ENCODE peak calls at places on chromosomes 6 and 20, in four cellular contexts. One of them, this sample, is unnamed.

GRCh38 chr6:132513821-132514545 is 1.1 kb upstream of the STX7 start:
- DNase-seq in WTC11: no peak
- DNase-seq in K562: no peak
- DNase-seq in SK-N-SH: no peak
- DNase-seq in this sample: no peak

GRCh38 chr6:40349092-40349491 is 238.1 kb downstream of the LRFN2 start:
- DNase-seq in K562: no peak
- DNase-seq in SK-N-SH: no peak
- DNase-seq in WTC11: no peak
- DNase-seq in this sample: no peak

GRCh38 chr6:121838842-121839241 is 403.4 kb downstream of the GJA1 start:
- DNase-seq in SK-N-SH: no peak
- DNase-seq in WTC11: no peak
- DNase-seq in K562: no peak
- DNase-seq in this sample: no peak

GRCh38 chr20:57991211-57991841 is 237.1 kb downstream of the ANKRD60 start:
- DNase-seq in K562: no peak
- DNase-seq in SK-N-SH: peak
- DNase-seq in WTC11: no peak
- DNase-seq in this sample: peak

GRCh38 chr6:34791842-34792604 is at the start of gene BLTP3A:
- DNase-seq in K562: peak
- DNase-seq in SK-N-SH: peak
- DNase-seq in WTC11: peak
- DNase-seq in this sample: peak

GRCh38 chr6:78483141-78483540 is 384.2 kb upstream of the IRAK1BP1 start:
- DNase-seq in WTC11: no peak
- DNase-seq in SK-N-SH: no peak
- DNase-seq in K562: no peak
- DNase-seq in this sample: no peak

GRCh38 chr20:9068896-9069663 is at the start of gene PLCB4:
- DNase-seq in WTC11: peak
- DNase-seq in SK-N-SH: peak
- DNase-seq in K562: peak
- DNase-seq in this sample: peak

GRCh38 chr6:90694802-90695201 is 107.9 kb upstream of the MAP3K7 start:
- DNase-seq in SK-N-SH: no peak
- DNase-seq in WTC11: no peak
- DNase-seq in K562: no peak
- DNase-seq in this sample: no peak

GRCh38 chr6:143647191-143647590 is 30.6 kb upstream of the PHACTR2 start:
- DNase-seq in WTC11: no peak
- DNase-seq in K562: no peak
- DNase-seq in SK-N-SH: no peak
- DNase-seq in this sample: no peak

GRCh38 chr20:32455171-32455900 is 97.2 kb downstream of the ASXL1 start:
- DNase-seq in SK-N-SH: no peak
- DNase-seq in WTC11: no peak
- DNase-seq in K562: no peak
- DNase-seq in this sample: no peak

GRCh38 chr6:149045404-149045803 is 272.1 kb upstream of the TAB2 start:
- DNase-seq in WTC11: no peak
- DNase-seq in K562: no peak
- DNase-seq in SK-N-SH: no peak
- DNase-seq in this sample: no peak

GRCh38 chr6:144935181-144935580 is 650.0 kb downstream of the UTRN start:
- DNase-seq in K562: no peak
- DNase-seq in WTC11: no peak
- DNase-seq in SK-N-SH: no peak
- DNase-seq in this sample: no peak

GRCh38 chr6:135901776-135902524 is 50.4 kb downstream of the PDE7B start:
- DNase-seq in SK-N-SH: no peak
- DNase-seq in WTC11: no peak
- DNase-seq in K562: no peak
- DNase-seq in this sample: no peak

GRCh38 chr6:26311012-26311384 is 54.0 kb upstream of the BTN3A2 start:
- DNase-seq in K562: peak
- DNase-seq in WTC11: peak
- DNase-seq in SK-N-SH: no peak
- DNase-seq in this sample: no peak

GRCh38 chr6:64930664-64931063 is 776.4 kb downstream of the EYS start:
- DNase-seq in SK-N-SH: peak
- DNase-seq in WTC11: no peak
- DNase-seq in K562: no peak
- DNase-seq in this sample: no peak
- TF ChIP-seq TEAD4 in SK-N-SH: no peak
- TF ChIP-seq TEAD4 in WTC11: no peak
- TF ChIP-seq TEAD4 in K562: no peak
- TF ChIP-seq TEAD4 in this sample: no peak

DNA sequence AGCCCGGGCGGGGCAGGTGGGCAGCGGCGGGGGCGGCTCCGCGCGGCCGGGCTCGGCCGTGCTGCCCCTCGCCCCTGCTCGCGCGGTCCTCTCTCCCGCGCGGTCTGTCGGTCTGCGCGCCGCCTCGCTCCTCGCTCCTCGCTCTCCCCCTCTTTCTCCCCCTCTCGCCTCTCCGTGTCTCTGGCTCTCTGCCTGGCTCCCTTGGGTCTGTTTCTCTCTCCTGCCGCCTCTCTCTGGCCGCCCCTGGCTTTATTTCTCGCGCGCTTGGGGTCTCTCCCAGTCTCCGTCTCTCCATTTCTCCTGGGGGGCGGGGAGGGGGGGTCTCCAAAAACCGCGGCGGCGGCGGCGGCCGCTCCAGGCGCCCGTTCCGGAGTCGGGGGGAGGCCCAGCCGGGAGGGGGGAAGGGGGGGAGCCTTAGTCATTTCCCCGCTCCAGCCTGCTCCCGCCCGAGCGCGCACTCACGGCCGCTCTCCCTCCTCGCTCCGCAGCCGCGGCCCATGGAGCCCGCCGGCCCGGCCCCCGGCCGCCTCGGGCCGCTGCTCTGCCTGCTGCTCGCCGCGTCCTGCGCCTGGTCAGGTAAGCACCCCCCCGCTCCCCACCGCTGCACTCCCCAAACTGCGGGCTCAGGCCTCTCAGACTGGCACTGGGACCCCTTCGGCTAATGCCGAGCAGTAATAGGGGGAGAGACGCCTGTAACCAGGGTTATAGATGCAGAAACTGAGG is at the start of gene SIRPA:
- DNase-seq in SK-N-SH: peak
- DNase-seq in K562: peak
- DNase-seq in WTC11: peak
- DNase-seq in this sample: no peak
- TF ChIP-seq TEAD4 in SK-N-SH: no peak
- TF ChIP-seq TEAD4 in K562: no peak
- TF ChIP-seq TEAD4 in WTC11: no peak
- TF ChIP-seq TEAD4 in this sample: no peak

DNA sequence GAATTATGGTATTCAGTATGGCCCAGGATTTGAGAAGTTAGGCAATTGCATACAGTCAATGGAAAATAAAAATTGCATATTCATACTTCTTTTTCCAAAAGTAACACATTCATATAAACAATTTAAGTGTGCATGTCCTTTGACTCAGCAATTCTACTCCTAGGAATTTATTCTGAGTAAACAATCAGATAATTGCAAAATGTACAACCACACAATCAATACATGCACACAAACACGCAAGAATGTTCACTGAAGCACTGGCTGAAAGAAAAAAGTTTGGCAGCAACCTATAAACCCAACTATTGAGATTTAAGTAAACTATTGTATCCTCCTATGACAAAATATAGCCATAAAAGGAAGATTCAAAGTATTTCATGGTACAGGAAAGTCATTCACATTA is 1.6 kb downstream of the CYP39A1 start:
- DNase-seq in SK-N-SH: no peak
- DNase-seq in K562: no peak
- DNase-seq in WTC11: no peak
- DNase-seq in this sample: no peak
- TF ChIP-seq TEAD4 in SK-N-SH: no peak
- TF ChIP-seq TEAD4 in K562: no peak
- TF ChIP-seq TEAD4 in WTC11: no peak
- TF ChIP-seq TEAD4 in this sample: no peak

DNA sequence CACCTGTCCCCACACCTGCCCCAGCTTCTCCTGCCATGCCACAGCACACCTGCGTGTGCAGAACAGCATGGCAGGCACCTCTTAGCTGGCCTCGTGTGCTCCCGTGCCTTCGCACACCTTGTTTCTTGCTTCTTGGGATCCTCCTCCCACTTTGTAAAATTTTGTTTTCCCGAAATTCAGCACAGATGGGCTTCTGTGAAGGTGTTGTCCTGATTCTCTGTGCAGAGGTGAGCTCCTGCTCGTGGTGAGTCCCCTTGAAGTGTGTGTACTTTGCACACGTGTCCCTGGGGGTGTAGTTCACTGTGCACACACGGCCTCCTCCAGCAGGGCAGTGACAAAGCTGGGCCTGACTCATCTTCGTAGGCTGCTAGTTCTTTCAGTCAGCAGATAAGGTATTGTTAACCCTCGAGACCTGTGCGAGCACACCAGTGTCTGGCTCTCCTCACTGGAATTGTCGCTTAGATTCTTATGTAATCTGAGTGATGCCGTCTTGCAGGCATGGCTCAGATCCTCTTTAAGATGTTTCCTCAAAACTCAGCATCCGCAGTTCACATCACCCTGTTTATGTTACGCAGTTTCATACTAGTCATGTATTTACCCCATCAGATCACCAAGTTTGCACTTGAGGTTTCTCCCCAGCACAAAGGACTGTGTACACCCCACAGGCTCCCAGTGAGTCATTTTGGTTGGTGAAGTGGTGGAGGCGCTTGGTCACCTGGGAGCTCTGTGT is 77.7 kb downstream of the CDYL start:
- DNase-seq in SK-N-SH: no peak
- DNase-seq in K562: peak
- DNase-seq in WTC11: no peak
- DNase-seq in this sample: no peak
- TF ChIP-seq TEAD4 in SK-N-SH: no peak
- TF ChIP-seq TEAD4 in K562: no peak
- TF ChIP-seq TEAD4 in WTC11: no peak
- TF ChIP-seq TEAD4 in this sample: no peak

GRCh38 chr6:127120109-127120786 is 1.8 kb downstream of the RSPO3 start:
- DNase-seq in SK-N-SH: peak
- DNase-seq in WTC11: peak
- DNase-seq in K562: no peak
- DNase-seq in this sample: no peak
- TF ChIP-seq TEAD4 in SK-N-SH: no peak
- TF ChIP-seq TEAD4 in WTC11: no peak
- TF ChIP-seq TEAD4 in K562: no peak
- TF ChIP-seq TEAD4 in this sample: no peak

DNA sequence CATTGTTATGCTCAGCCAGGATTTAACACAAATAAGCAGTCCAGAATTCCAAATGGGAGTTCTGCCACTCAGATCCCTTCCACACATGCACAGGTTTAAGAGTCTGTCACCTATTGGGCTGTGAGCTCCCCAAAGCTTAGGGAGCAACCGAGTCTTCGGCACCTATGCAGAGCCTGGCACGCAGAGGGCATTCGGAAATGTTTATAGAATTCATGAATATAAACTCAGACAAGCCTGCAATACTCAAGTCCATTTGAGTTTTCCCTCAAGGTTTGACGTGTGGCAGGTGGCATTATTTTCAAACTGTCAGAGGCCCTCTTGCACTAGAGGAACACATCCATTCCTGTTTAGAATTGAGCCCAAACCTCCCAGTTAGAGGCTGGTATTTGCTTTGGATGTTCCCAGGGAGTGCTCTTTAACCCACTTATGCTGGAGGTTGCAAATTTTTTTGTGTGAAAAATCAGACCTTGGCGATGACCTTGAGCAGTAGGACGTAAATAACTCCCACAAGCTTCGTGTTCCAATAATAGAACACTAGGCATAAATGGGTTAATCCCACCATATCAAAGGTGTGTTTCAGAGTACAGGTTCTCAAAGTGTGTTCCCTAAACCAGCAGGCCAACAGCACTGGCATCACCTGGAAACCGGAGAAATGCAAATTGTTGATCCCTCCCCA is 28.1 kb downstream of the MAP1LC3A start:
- DNase-seq in K562: no peak
- DNase-seq in SK-N-SH: no peak
- DNase-seq in WTC11: no peak
- DNase-seq in this sample: no peak
- TF ChIP-seq TEAD4 in K562: no peak
- TF ChIP-seq TEAD4 in SK-N-SH: no peak
- TF ChIP-seq TEAD4 in WTC11: no peak
- TF ChIP-seq TEAD4 in this sample: no peak

DNA sequence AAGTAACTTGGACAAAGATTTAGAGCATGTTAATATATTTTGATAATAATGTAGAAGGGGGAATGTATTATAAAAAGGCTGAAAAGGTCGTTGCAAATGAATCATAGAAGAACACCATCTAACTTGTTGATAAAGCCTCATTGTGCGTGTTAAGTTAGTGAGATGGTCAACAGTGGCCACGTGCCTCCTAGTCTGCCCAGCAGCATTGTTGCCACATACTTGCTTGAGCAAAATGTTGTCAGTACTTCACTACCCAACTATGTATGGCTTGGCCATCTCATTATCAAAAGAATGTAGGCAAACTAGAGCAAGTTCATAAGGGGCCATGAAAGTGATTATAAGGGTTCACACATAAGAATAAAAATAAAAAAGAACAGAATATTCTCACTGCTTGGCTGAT is 84.6 kb downstream of the PHACTR1 start:
- DNase-seq in K562: no peak
- DNase-seq in WTC11: no peak
- DNase-seq in SK-N-SH: no peak
- DNase-seq in this sample: no peak
- TF ChIP-seq TEAD4 in K562: no peak
- TF ChIP-seq TEAD4 in WTC11: no peak
- TF ChIP-seq TEAD4 in SK-N-SH: no peak
- TF ChIP-seq TEAD4 in this sample: no peak

GRCh38 chr20:36871640-36872570 is 4.0 kb upstream of the TLDC2 start:
- DNase-seq in WTC11: no peak
- DNase-seq in SK-N-SH: no peak
- DNase-seq in K562: no peak
- DNase-seq in this sample: no peak

GRCh38 chr20:36876473-36876833 is 515 bp downstream of the TLDC2 start:
- DNase-seq in WTC11: no peak
- DNase-seq in SK-N-SH: no peak
- DNase-seq in K562: no peak
- DNase-seq in this sample: no peak

GRCh38 chr20:36875702-36876472 is at the start of gene TLDC2:
- DNase-seq in WTC11: no peak
- DNase-seq in K562: no peak
- DNase-seq in SK-N-SH: no peak
- DNase-seq in this sample: no peak

GRCh38 chr20:36873498-36874189 is 2.3 kb upstream of the TLDC2 start:
- DNase-seq in WTC11: no peak
- DNase-seq in SK-N-SH: no peak
- DNase-seq in K562: no peak
- DNase-seq in this sample: no peak

GRCh38 chr20:36872857-36873256 is 3.1 kb upstream of the TLDC2 start:
- DNase-seq in SK-N-SH: peak
- DNase-seq in WTC11: no peak
- DNase-seq in K562: no peak
- DNase-seq in this sample: no peak
- TF ChIP-seq TEAD4 in SK-N-SH: no peak
- TF ChIP-seq TEAD4 in WTC11: no peak
- TF ChIP-seq TEAD4 in K562: no peak
- TF ChIP-seq TEAD4 in this sample: no peak

This sample was measured in H1.